ENCODE peak calls at places on chromosomes 11 and 22, in four cellular contexts. N, W, K and U are unnamed samples.

GRCh38 chr11:17513853-17514252 is 30.4 kb downstream of the USH1C start:
- DNase-seq in N (no peak), W (no peak), K (no peak), U (no peak)

GRCh38 chr22:42959472-42960145 is 55.3 kb downstream of the PACSIN2 start:
- DNase-seq in N (no peak), W (no peak), K (no peak), U (no peak)

GRCh38 chr11:91972665-91973266 is 251.9 kb upstream of the FAT3 start:
- DNase-seq in N (no peak), W (no peak), K (no peak), U (no peak)

GRCh38 chr22:19565921-19566598 is 41.9 kb upstream of the CLDN5 start:
- DNase-seq in N (no peak), W (no peak), K (no peak), U (no peak)

GRCh38 chr11:72058416-72059034 is 21.8 kb downstream of the NUMA1 start:
- DNase-seq in N (no peak), W (no peak), K (no peak), U (no peak)

GRCh38 chr22:29842740-29843139 is 4.7 kb upstream of the ASCC2 start:
- DNase-seq in N (no peak), W (no peak), K (no peak), U (no peak)

GRCh38 chr22:28424427-28425080 is 255.1 kb downstream of the TTC28 start:
- DNase-seq in N (no peak), W (no peak), K (no peak), U (no peak)

GRCh38 chr11:13595166-13595565 is 73.3 kb upstream of the FAR1 start:
- DNase-seq in N (no peak), W (no peak), K (no peak), U (no peak)

GRCh38 chr11:26287067-26287518 is 44.8 kb upstream of the ANO3 start:
- DNase-seq in N (no peak), W (no peak), K (no peak), U (no peak)

GRCh38 chr11:35316161-35316560 is 103.2 kb downstream of the SLC1A2 start:
- DNase-seq in N (no peak), W (no peak), K (no peak), U (no peak)

GRCh38 chr11:65224939-65225283 is 36.9 kb upstream of the POLA2 start:
- DNase-seq in N (no peak), W (peak), K (no peak), U (no peak)

GRCh38 chr11:24234822-24235508 is 261.9 kb upstream of the LUZP2 start:
- DNase-seq in N (no peak), W (peak), K (no peak), U (no peak)

GRCh38 chr22:21936151-21936778 is 16.4 kb downstream of the PPM1F start:
- DNase-seq in N (no peak), W (peak), K (no peak), U (no peak)

GRCh38 chr11:129215506-129216245 is 23.6 kb upstream of the ARHGAP32 start:
- DNase-seq in N (no peak), W (no peak), K (no peak), U (no peak)

GRCh38 chr22:43477151-43477725 is 65.4 kb downstream of the MPPED1 start:
- DNase-seq in N (no peak), W (no peak), K (no peak), U (no peak)

GRCh38 chr11:64762916-64763803 is 3.4 kb upstream of the PYGM start:
- DNase-seq in N (no peak), W (peak), K (no peak), U (no peak)

GRCh38 chr22:35648066-35649025 is at the start of gene APOL6:
- DNase-seq in N (no peak), W (no peak), K (peak), U (no peak)